ENCODE peak calls at places on chromosome 1, in seven cellular contexts. One of them, this sample, is unnamed.
A peak's percentile ranks its signal among the peaks of the same experiment; 100 is the strongest.

GRCh38 chr1:94286864-94287437 is 49.6 kb upstream of the ARHGAP29 start:
- DNase-seq in astrocyte of the spinal cord: no peak
- DNase-seq in neural crest cell: no peak
- DNase-seq in AG04450: no peak
- DNase-seq in A172: no peak
- DNase-seq in fibroblast of gingiva: no peak
- DNase-seq in prostate gland: no peak
- DNase-seq in this sample: no peak

GRCh38 chr1:225437710-225438437 is 10.0 kb upstream of the LBR start:
- DNase-seq in fibroblast of gingiva: no peak
- DNase-seq in A172: no peak
- DNase-seq in astrocyte of the spinal cord: peak; percentile 38
- DNase-seq in prostate gland: no peak
- DNase-seq in neural crest cell: no peak
- DNase-seq in AG04450: no peak
- DNase-seq in this sample: no peak

GRCh38 chr1:203913045-203913444 is 51.6 kb downstream of the SNRPE start:
- DNase-seq in astrocyte of the spinal cord: peak; percentile 7
- DNase-seq in A172: no peak
- DNase-seq in prostate gland: no peak
- DNase-seq in fibroblast of gingiva: peak; percentile 5
- DNase-seq in neural crest cell: no peak
- DNase-seq in AG04450: no peak
- DNase-seq in this sample: no peak

GRCh38 chr1:101075926-101076325 is 50.3 kb upstream of the DPH5 start:
- DNase-seq in prostate gland: no peak
- DNase-seq in fibroblast of gingiva: no peak
- DNase-seq in astrocyte of the spinal cord: no peak
- DNase-seq in AG04450: no peak
- DNase-seq in neural crest cell: no peak
- DNase-seq in A172: no peak
- DNase-seq in this sample: no peak

GRCh38 chr1:3471356-3472087 is 17.1 kb downstream of the ARHGEF16 start:
- DNase-seq in astrocyte of the spinal cord: peak; percentile 60
- DNase-seq in A172: peak; percentile 48
- DNase-seq in prostate gland: no peak
- DNase-seq in neural crest cell: peak; percentile 74
- DNase-seq in fibroblast of gingiva: peak; percentile 17
- DNase-seq in AG04450: no peak
- DNase-seq in this sample: peak; percentile 55

GRCh38 chr1:225527575-225527974 is 99.7 kb upstream of the LBR start:
- DNase-seq in prostate gland: no peak
- DNase-seq in fibroblast of gingiva: no peak
- DNase-seq in astrocyte of the spinal cord: no peak
- DNase-seq in AG04450: no peak
- DNase-seq in A172: no peak
- DNase-seq in neural crest cell: no peak
- DNase-seq in this sample: no peak

GRCh38 chr1:53075206-53075605 is 13.2 kb downstream of the PODN start:
- DNase-seq in neural crest cell: no peak
- DNase-seq in AG04450: no peak
- DNase-seq in A172: no peak
- DNase-seq in astrocyte of the spinal cord: no peak
- DNase-seq in fibroblast of gingiva: no peak
- DNase-seq in prostate gland: no peak
- DNase-seq in this sample: no peak

GRCh38 chr1:226702957-226703831 is 35.9 kb downstream of the ITPKB start:
- DNase-seq in astrocyte of the spinal cord: peak; percentile 84
- DNase-seq in fibroblast of gingiva: peak; percentile 76
- DNase-seq in A172: peak; percentile 50
- DNase-seq in prostate gland: peak; percentile 85
- DNase-seq in AG04450: peak; percentile 80
- DNase-seq in neural crest cell: peak; percentile 56
- DNase-seq in this sample: peak; percentile 17

GRCh38 chr1:114093624-114094302 is 59.9 kb downstream of the SYT6 start:
- DNase-seq in prostate gland: peak; percentile 51
- DNase-seq in astrocyte of the spinal cord: peak; percentile 39
- DNase-seq in neural crest cell: no peak
- DNase-seq in fibroblast of gingiva: no peak
- DNase-seq in A172: peak; percentile 40
- DNase-seq in AG04450: no peak
- DNase-seq in this sample: no peak

GRCh38 chr1:26122988-26123973 is 11.7 kb downstream of the PDIK1L start:
- DNase-seq in neural crest cell: no peak
- DNase-seq in astrocyte of the spinal cord: peak; percentile 41
- DNase-seq in fibroblast of gingiva: no peak
- DNase-seq in A172: peak; percentile 60
- DNase-seq in AG04450: no peak
- DNase-seq in prostate gland: no peak
- DNase-seq in this sample: peak; percentile 78